ENCODE peak calls at places on chromosomes 7 and 10, in eight cellular contexts. E, Z, U, Y, L, C, K and G are unnamed samples.

GRCh38 chr7:22184549-22185199 is 172.3 kb downstream of the RAPGEF5 start:
- DNase-seq in L (no peak), C (no peak), E (no peak), K (no peak), Y (no peak), Z (no peak), U (no peak), G (no peak)

GRCh38 chr7:70193514-70193913 is 595.2 kb downstream of the AUTS2 start:
- DNase-seq in K (no peak), Z (no peak), C (no peak), E (peak; percentile 23), U (no peak), Y (no peak), L (no peak), G (no peak)

GRCh38 chr10:95500649-95501048 is 60.5 kb downstream of the SORBS1 start:
- DNase-seq in U (no peak), E (no peak), L (no peak), K (no peak), Z (no peak), Y (no peak), C (no peak), G (no peak)

GRCh38 chr10:76433161-76434005 is 1002.0 kb downstream of the LRMDA start:
- DNase-seq in E (no peak), K (peak; percentile 98), Y (no peak), L (no peak), U (no peak), Z (no peak), C (no peak), G (no peak)

GRCh38 chr10:80442879-80443278 is 11.2 kb upstream of the TSPAN14 start:
- DNase-seq in U (no peak), E (no peak), Z (no peak), K (no peak), Y (no peak), L (no peak), C (no peak), G (no peak)

GRCh38 chr10:104322416-104322782 is 15.9 kb downstream of the ITPRIP start:
- DNase-seq in C (no peak), Z (no peak), K (peak; percentile 50), Y (no peak), U (no peak), L (no peak), E (no peak), G (peak; percentile 8)

GRCh38 chr10:116403740-116404250 is 23.9 kb upstream of the PNLIPRP3 start:
- DNase-seq in C (no peak), Y (no peak), K (no peak), E (no peak), U (no peak), L (no peak), Z (no peak), G (no peak)

GRCh38 chr7:114026486-114027089 is 107.8 kb upstream of the PPP1R3A start:
- DNase-seq in L (no peak), U (no peak), E (peak; percentile 29), Y (no peak), C (no peak), Z (no peak), K (peak; percentile 55), G (no peak)

GRCh38 chr7:17535776-17536175 is 237.3 kb downstream of the AHR start:
- DNase-seq in Y (no peak), Z (no peak), U (no peak), L (no peak), K (no peak), C (no peak), E (peak; percentile 86), G (no peak)

GRCh38 chr7:20722941-20723340 is 63.7 kb downstream of the SP8 start:
- DNase-seq in E (no peak), Y (no peak), C (no peak), U (no peak), L (no peak), K (no peak), Z (no peak), G (no peak)

GRCh38 chr7:1458676-1459511 is at the start of gene MICALL2:
- DNase-seq in E (peak; percentile 71), K (peak; percentile 14), C (no peak), L (peak; percentile 33), Z (peak; percentile 17), Y (no peak), U (peak; percentile 56), G (peak; percentile 68)

GRCh38 chr7:74043523-74043951 is 15.6 kb downstream of the ELN start:
- DNase-seq in Z (no peak), L (no peak), K (peak; percentile 13), U (no peak), E (peak; percentile 50), C (no peak), Y (no peak), G (no peak)

GRCh38 chr10:54496852-54497251 is 304.2 kb downstream of the PCDH15 start:
- DNase-seq in E (no peak), U (no peak), Y (no peak), L (no peak), Z (no peak), C (no peak), K (no peak), G (no peak)

GRCh38 chr7:5388273-5388866 is 35.3 kb downstream of the TNRC18 start:
- DNase-seq in C (no peak), E (no peak), Y (no peak), Z (no peak), U (no peak), K (no peak), L (no peak), G (no peak)

GRCh38 chr10:112546474-112546873 is 99.5 kb downstream of the VTI1A start:
- DNase-seq in Y (no peak), L (no peak), E (no peak), C (no peak), Z (no peak), U (no peak), K (no peak), G (no peak)

GRCh38 chr10:110820321-110820814 is 51.4 kb upstream of the PDCD4 start:
- DNase-seq in K (no peak), U (no peak), L (no peak), Y (no peak), E (peak; percentile 20), Z (no peak), C (peak; percentile 14), G (no peak)

GRCh38 chr7:20835111-20835750 is 48.5 kb upstream of the SP8 start:
- DNase-seq in U (no peak), Y (no peak), L (no peak), K (no peak), Z (no peak), C (no peak), E (no peak), G (no peak)

GRCh38 chr10:60604356-60604755 is 173.9 kb upstream of the CDK1 start:
- DNase-seq in E (peak; percentile 4), C (no peak), Y (no peak), K (no peak), Z (no peak), U (no peak), L (no peak), G (no peak)

GRCh38 chr7:128035712-128036111 is 4.5 kb upstream of the LRRC4 start:
- DNase-seq in K (no peak), U (no peak), Z (no peak), E (no peak), L (no peak), C (no peak), Y (no peak), G (no peak)